ENCODE peak calls at places on chromosome 6, in six cellular contexts. One of them, this sample, is unnamed.

GRCh38 chr6:140636237-140636636 is 1261.8 kb upstream of the CITED2 start:
- DNase-seq in ovary: no peak
- DNase-seq in stimulated activated CD4-positive, alpha-beta T cell treated with anti-CD3 and anti-CD28 coated beads, Interleukin-15, amount 100 ng/mL, for 1 hour: no peak
- DNase-seq in hepatocyte: no peak
- DNase-seq in sciatic nerve: no peak
- DNase-seq in Calu3: no peak
- DNase-seq in this sample: no peak

GRCh38 chr6:131923356-131923755 is 27.8 kb downstream of the CCN2 start:
- DNase-seq in Calu3: peak; percentile 61
- DNase-seq in stimulated activated CD4-positive, alpha-beta T cell treated with anti-CD3 and anti-CD28 coated beads, Interleukin-15, amount 100 ng/mL, for 1 hour: no peak
- DNase-seq in ovary: peak; percentile 44
- DNase-seq in sciatic nerve: peak; percentile 67
- DNase-seq in hepatocyte: peak; percentile 78
- DNase-seq in this sample: peak; percentile 74

GRCh38 chr6:131917763-131918649 is 33.2 kb downstream of the CCN2 start:
- DNase-seq in ovary: no peak
- DNase-seq in stimulated activated CD4-positive, alpha-beta T cell treated with anti-CD3 and anti-CD28 coated beads, Interleukin-15, amount 100 ng/mL, for 1 hour: no peak
- DNase-seq in hepatocyte: no peak
- DNase-seq in Calu3: no peak
- DNase-seq in sciatic nerve: no peak
- DNase-seq in this sample: no peak

GRCh38 chr6:17186925-17187324 is 85.1 kb downstream of the STMND1 start:
- DNase-seq in stimulated activated CD4-positive, alpha-beta T cell treated with anti-CD3 and anti-CD28 coated beads, Interleukin-15, amount 100 ng/mL, for 1 hour: no peak
- DNase-seq in hepatocyte: no peak
- DNase-seq in sciatic nerve: no peak
- DNase-seq in Calu3: no peak
- DNase-seq in ovary: no peak
- DNase-seq in this sample: no peak

GRCh38 chr6:43969158-43969981 is 157.9 kb downstream of the MRPL14 start:
- DNase-seq in stimulated activated CD4-positive, alpha-beta T cell treated with anti-CD3 and anti-CD28 coated beads, Interleukin-15, amount 100 ng/mL, for 1 hour: no peak
- DNase-seq in ovary: no peak
- DNase-seq in hepatocyte: no peak
- DNase-seq in Calu3: no peak
- DNase-seq in sciatic nerve: no peak
- DNase-seq in this sample: no peak

GRCh38 chr6:72418495-72418894 is 203.4 kb upstream of the KCNQ5 start:
- DNase-seq in ovary: no peak
- DNase-seq in sciatic nerve: no peak
- DNase-seq in hepatocyte: peak; percentile 42
- DNase-seq in stimulated activated CD4-positive, alpha-beta T cell treated with anti-CD3 and anti-CD28 coated beads, Interleukin-15, amount 100 ng/mL, for 1 hour: no peak
- DNase-seq in Calu3: no peak
- DNase-seq in this sample: peak; percentile 64

GRCh38 chr6:501891-502601 is 110.5 kb downstream of the IRF4 start:
- DNase-seq in Calu3: peak; percentile 4
- DNase-seq in hepatocyte: no peak
- DNase-seq in stimulated activated CD4-positive, alpha-beta T cell treated with anti-CD3 and anti-CD28 coated beads, Interleukin-15, amount 100 ng/mL, for 1 hour: peak; percentile 58
- DNase-seq in ovary: no peak
- DNase-seq in sciatic nerve: no peak
- DNase-seq in this sample: peak; percentile 44

GRCh38 chr6:151806757-151807512 is 547 bp upstream of the ESR1 start:
- DNase-seq in Calu3: no peak
- DNase-seq in hepatocyte: peak; percentile 5
- DNase-seq in ovary: no peak
- DNase-seq in stimulated activated CD4-positive, alpha-beta T cell treated with anti-CD3 and anti-CD28 coated beads, Interleukin-15, amount 100 ng/mL, for 1 hour: no peak
- DNase-seq in sciatic nerve: no peak
- DNase-seq in this sample: no peak

GRCh38 chr6:41846666-41847237 is 48.4 kb downstream of the USP49 start:
- DNase-seq in hepatocyte: peak; percentile 85
- DNase-seq in stimulated activated CD4-positive, alpha-beta T cell treated with anti-CD3 and anti-CD28 coated beads, Interleukin-15, amount 100 ng/mL, for 1 hour: no peak
- DNase-seq in Calu3: peak; percentile 88
- DNase-seq in sciatic nerve: no peak
- DNase-seq in ovary: no peak
- DNase-seq in this sample: peak; percentile 77

GRCh38 chr6:14384175-14384949 is 266.8 kb downstream of the CD83 start:
- DNase-seq in ovary: no peak
- DNase-seq in Calu3: no peak
- DNase-seq in stimulated activated CD4-positive, alpha-beta T cell treated with anti-CD3 and anti-CD28 coated beads, Interleukin-15, amount 100 ng/mL, for 1 hour: no peak
- DNase-seq in sciatic nerve: no peak
- DNase-seq in hepatocyte: no peak
- DNase-seq in this sample: no peak

GRCh38 chr6:42742116-42742894 is 3.6 kb downstream of the TBCC start:
- DNase-seq in Calu3: no peak
- DNase-seq in sciatic nerve: no peak
- DNase-seq in stimulated activated CD4-positive, alpha-beta T cell treated with anti-CD3 and anti-CD28 coated beads, Interleukin-15, amount 100 ng/mL, for 1 hour: no peak
- DNase-seq in hepatocyte: no peak
- DNase-seq in ovary: no peak
- DNase-seq in this sample: peak; percentile 93

GRCh38 chr6:33901822-33902816 is 98.3 kb upstream of the MLN start:
- DNase-seq in sciatic nerve: no peak
- DNase-seq in hepatocyte: no peak
- DNase-seq in Calu3: no peak
- DNase-seq in ovary: no peak
- DNase-seq in stimulated activated CD4-positive, alpha-beta T cell treated with anti-CD3 and anti-CD28 coated beads, Interleukin-15, amount 100 ng/mL, for 1 hour: no peak
- DNase-seq in this sample: no peak

GRCh38 chr6:159908535-159908934 is 17.7 kb downstream of the MAS1 start:
- DNase-seq in hepatocyte: no peak
- DNase-seq in Calu3: no peak
- DNase-seq in sciatic nerve: no peak
- DNase-seq in ovary: no peak
- DNase-seq in stimulated activated CD4-positive, alpha-beta T cell treated with anti-CD3 and anti-CD28 coated beads, Interleukin-15, amount 100 ng/mL, for 1 hour: no peak
- DNase-seq in this sample: no peak

GRCh38 chr6:130708338-130708737 is 118.9 kb upstream of the SMLR1 start:
- DNase-seq in stimulated activated CD4-positive, alpha-beta T cell treated with anti-CD3 and anti-CD28 coated beads, Interleukin-15, amount 100 ng/mL, for 1 hour: no peak
- DNase-seq in ovary: no peak
- DNase-seq in hepatocyte: peak; percentile 39
- DNase-seq in sciatic nerve: no peak
- DNase-seq in Calu3: no peak
- DNase-seq in this sample: no peak

GRCh38 chr6:44270526-44271405 is 516 bp downstream of the TMEM151B start:
- DNase-seq in ovary: no peak
- DNase-seq in stimulated activated CD4-positive, alpha-beta T cell treated with anti-CD3 and anti-CD28 coated beads, Interleukin-15, amount 100 ng/mL, for 1 hour: no peak
- DNase-seq in sciatic nerve: no peak
- DNase-seq in hepatocyte: peak; percentile 55
- DNase-seq in Calu3: no peak
- DNase-seq in this sample: no peak

GRCh38 chr6:148524976-148525375 is 182.3 kb downstream of the SASH1 start:
- DNase-seq in sciatic nerve: no peak
- DNase-seq in stimulated activated CD4-positive, alpha-beta T cell treated with anti-CD3 and anti-CD28 coated beads, Interleukin-15, amount 100 ng/mL, for 1 hour: no peak
- DNase-seq in ovary: no peak
- DNase-seq in hepatocyte: no peak
- DNase-seq in Calu3: no peak
- DNase-seq in this sample: no peak

GRCh38 chr6:148557796-148558457 is 188.9 kb upstream of the UST start:
- DNase-seq in hepatocyte: no peak
- DNase-seq in sciatic nerve: no peak
- DNase-seq in Calu3: no peak
- DNase-seq in stimulated activated CD4-positive, alpha-beta T cell treated with anti-CD3 and anti-CD28 coated beads, Interleukin-15, amount 100 ng/mL, for 1 hour: no peak
- DNase-seq in ovary: no peak
- DNase-seq in this sample: peak; percentile 29

GRCh38 chr6:14275493-14275851 is 157.9 kb downstream of the CD83 start:
- DNase-seq in hepatocyte: no peak
- DNase-seq in ovary: peak; percentile 67
- DNase-seq in stimulated activated CD4-positive, alpha-beta T cell treated with anti-CD3 and anti-CD28 coated beads, Interleukin-15, amount 100 ng/mL, for 1 hour: no peak
- DNase-seq in sciatic nerve: no peak
- DNase-seq in Calu3: no peak
- DNase-seq in this sample: no peak

GRCh38 chr6:50959081-50959641 is 140.5 kb downstream of the TFAP2B start:
- DNase-seq in stimulated activated CD4-positive, alpha-beta T cell treated with anti-CD3 and anti-CD28 coated beads, Interleukin-15, amount 100 ng/mL, for 1 hour: no peak
- DNase-seq in ovary: no peak
- DNase-seq in sciatic nerve: no peak
- DNase-seq in hepatocyte: no peak
- DNase-seq in Calu3: no peak
- DNase-seq in this sample: no peak

GRCh38 chr6:33304216-33304615 is 5.5 kb upstream of the RGL2 start:
- DNase-seq in sciatic nerve: no peak
- DNase-seq in ovary: no peak
- DNase-seq in Calu3: no peak
- DNase-seq in stimulated activated CD4-positive, alpha-beta T cell treated with anti-CD3 and anti-CD28 coated beads, Interleukin-15, amount 100 ng/mL, for 1 hour: no peak
- DNase-seq in hepatocyte: no peak
- DNase-seq in this sample: no peak

GRCh38 chr6:37481793-37482192 is 17.9 kb downstream of the CCDC167 start:
- DNase-seq in sciatic nerve: peak; percentile 50
- DNase-seq in stimulated activated CD4-positive, alpha-beta T cell treated with anti-CD3 and anti-CD28 coated beads, Interleukin-15, amount 100 ng/mL, for 1 hour: no peak
- DNase-seq in ovary: no peak
- DNase-seq in hepatocyte: no peak
- DNase-seq in Calu3: no peak
- DNase-seq in this sample: no peak

GRCh38 chr6:155352812-155353211 is 38.5 kb upstream of the TFB1M start:
- DNase-seq in ovary: no peak
- DNase-seq in stimulated activated CD4-positive, alpha-beta T cell treated with anti-CD3 and anti-CD28 coated beads, Interleukin-15, amount 100 ng/mL, for 1 hour: no peak
- DNase-seq in hepatocyte: no peak
- DNase-seq in Calu3: no peak
- DNase-seq in sciatic nerve: no peak
- DNase-seq in this sample: no peak

GRCh38 chr6:163897030-163897429 is 482.5 kb downstream of the QKI start:
- DNase-seq in stimulated activated CD4-positive, alpha-beta T cell treated with anti-CD3 and anti-CD28 coated beads, Interleukin-15, amount 100 ng/mL, for 1 hour: no peak
- DNase-seq in Calu3: no peak
- DNase-seq in hepatocyte: no peak
- DNase-seq in ovary: no peak
- DNase-seq in sciatic nerve: no peak
- DNase-seq in this sample: no peak

GRCh38 chr6:17580518-17581048 is 19.5 kb upstream of the FAM8A1 start:
- DNase-seq in ovary: peak; percentile 68
- DNase-seq in Calu3: peak; percentile 20
- DNase-seq in sciatic nerve: no peak
- DNase-seq in stimulated activated CD4-positive, alpha-beta T cell treated with anti-CD3 and anti-CD28 coated beads, Interleukin-15, amount 100 ng/mL, for 1 hour: peak; percentile 27
- DNase-seq in hepatocyte: no peak
- DNase-seq in this sample: peak; percentile 53

GRCh38 chr6:344816-345340 is 46.7 kb upstream of the IRF4 start:
- DNase-seq in Calu3: no peak
- DNase-seq in ovary: no peak
- DNase-seq in stimulated activated CD4-positive, alpha-beta T cell treated with anti-CD3 and anti-CD28 coated beads, Interleukin-15, amount 100 ng/mL, for 1 hour: no peak
- DNase-seq in sciatic nerve: no peak
- DNase-seq in hepatocyte: no peak
- DNase-seq in this sample: no peak

GRCh38 chr6:118263929-118264486 is 284.1 kb upstream of the PLN start:
- DNase-seq in Calu3: no peak
- DNase-seq in sciatic nerve: no peak
- DNase-seq in stimulated activated CD4-positive, alpha-beta T cell treated with anti-CD3 and anti-CD28 coated beads, Interleukin-15, amount 100 ng/mL, for 1 hour: no peak
- DNase-seq in hepatocyte: peak; percentile 33
- DNase-seq in ovary: no peak
- DNase-seq in this sample: peak; percentile 68

GRCh38 chr6:352474-352873 is 39.1 kb upstream of the IRF4 start:
- DNase-seq in sciatic nerve: peak; percentile 60
- DNase-seq in Calu3: no peak
- DNase-seq in ovary: peak; percentile 30
- DNase-seq in hepatocyte: no peak
- DNase-seq in stimulated activated CD4-positive, alpha-beta T cell treated with anti-CD3 and anti-CD28 coated beads, Interleukin-15, amount 100 ng/mL, for 1 hour: no peak
- DNase-seq in this sample: no peak

GRCh38 chr6:169229611-169230321 is 23.9 kb downstream of the THBS2 start:
- DNase-seq in ovary: no peak
- DNase-seq in hepatocyte: no peak
- DNase-seq in sciatic nerve: peak; percentile 57
- DNase-seq in Calu3: no peak
- DNase-seq in stimulated activated CD4-positive, alpha-beta T cell treated with anti-CD3 and anti-CD28 coated beads, Interleukin-15, amount 100 ng/mL, for 1 hour: no peak
- DNase-seq in this sample: no peak

GRCh38 chr6:27836783-27837635 is 75.2 kb downstream of the OR2B2 start:
- DNase-seq in stimulated activated CD4-positive, alpha-beta T cell treated with anti-CD3 and anti-CD28 coated beads, Interleukin-15, amount 100 ng/mL, for 1 hour: no peak
- DNase-seq in ovary: peak; percentile 64
- DNase-seq in hepatocyte: peak; percentile 89
- DNase-seq in sciatic nerve: peak; percentile 70
- DNase-seq in Calu3: peak; percentile 64
- DNase-seq in this sample: peak; percentile 89

GRCh38 chr6:157206359-157206815 is 116.9 kb downstream of the TMEM242 start:
- DNase-seq in ovary: no peak
- DNase-seq in stimulated activated CD4-positive, alpha-beta T cell treated with anti-CD3 and anti-CD28 coated beads, Interleukin-15, amount 100 ng/mL, for 1 hour: no peak
- DNase-seq in sciatic nerve: no peak
- DNase-seq in hepatocyte: no peak
- DNase-seq in Calu3: no peak
- DNase-seq in this sample: no peak

GRCh38 chr6:34593741-34594140 is 37.6 kb upstream of the SPDEF start:
- DNase-seq in sciatic nerve: no peak
- DNase-seq in Calu3: peak; percentile 53
- DNase-seq in hepatocyte: no peak
- DNase-seq in stimulated activated CD4-positive, alpha-beta T cell treated with anti-CD3 and anti-CD28 coated beads, Interleukin-15, amount 100 ng/mL, for 1 hour: no peak
- DNase-seq in ovary: no peak
- DNase-seq in this sample: no peak

This sample was measured in A673.